ENCODE peak calls at places on chromosomes 7 and 10, in eight cellular contexts. M is neuronal stem cell, Z is stomach, K is tibial artery, P is fibroblast of lung, D is WERI-Rb-1, B is left lung, Y is GM12878. S is an unnamed sample.

GRCh38 chr10:72097448-72098300 is 9.3 kb upstream of the SPOCK2 start:
- DNase-seq in M (no peak), Z (peak; percentile 70), K (no peak), P (peak; percentile 98), D (no peak), B (no peak), Y (no peak), S (no peak)

GRCh38 chr10:43287056-43288007 is 20.5 kb upstream of the RASGEF1A start:
- DNase-seq in M (no peak), Z (peak; percentile 69), K (no peak), P (no peak), D (no peak), B (peak; percentile 87), Y (peak; percentile 27), S (no peak)

GRCh38 chr7:47327698-47328391 is 254.1 kb downstream of the TNS3 start:
- DNase-seq in M (peak; percentile 84), Z (peak; percentile 85), K (peak; percentile 95), P (peak; percentile 89), D (no peak), B (peak; percentile 91), Y (no peak), S (peak; percentile 31)

GRCh38 chr7:31192996-31193395 is 140.9 kb downstream of the ADCYAP1R1 start:
- DNase-seq in M (peak; percentile 71), Z (peak; percentile 73), K (no peak), P (peak; percentile 38), D (peak; percentile 85), B (peak; percentile 83), Y (no peak), S (peak; percentile 56)

GRCh38 chr10:5659702-5660528 is 6.5 kb downstream of the ASB13 start:
- DNase-seq in M (no peak), Z (peak; percentile 59), K (no peak), P (peak; percentile 59), D (no peak), B (peak; percentile 72), Y (no peak), S (peak; percentile 79)

GRCh38 chr7:155205368-155206285 is 92.1 kb upstream of the INSIG1 start:
- DNase-seq in M (no peak), Z (peak; percentile 64), K (peak; percentile 91), P (peak; percentile 100), D (no peak), B (peak; percentile 92), Y (peak; percentile 99), S (peak; percentile 91)

GRCh38 chr10:91022924-91023707 is 102.2 kb upstream of the ANKRD1 start:
- DNase-seq in M (no peak), Z (no peak), K (no peak), P (no peak), D (no peak), B (no peak), Y (no peak), S (no peak)

GRCh38 chr7:103660455-103661371 is 214.7 kb upstream of the SLC26A5 start:
- DNase-seq in M (peak; percentile 6), Z (no peak), K (no peak), P (peak; percentile 67), D (no peak), B (no peak), Y (no peak), S (no peak)

GRCh38 chr7:148422028-148422427 is 168.5 kb upstream of the C7orf33 start:
- DNase-seq in M (no peak), Z (no peak), K (no peak), P (no peak), D (no peak), B (no peak), Y (no peak), S (no peak)

GRCh38 chr7:130372813-130373212 is 7.5 kb upstream of the CPA1 start:
- DNase-seq in M (no peak), Z (no peak), K (peak; percentile 25), P (no peak), D (no peak), B (no peak), Y (no peak), S (no peak)

GRCh38 chr7:130369831-130370230 is 10.5 kb upstream of the CPA1 start:
- DNase-seq in M (no peak), Z (no peak), K (no peak), P (peak; percentile 38), D (no peak), B (no peak), Y (no peak), S (no peak)

GRCh38 chr7:130374507-130374906 is 5.8 kb upstream of the CPA1 start:
- DNase-seq in M (no peak), Z (no peak), K (no peak), P (no peak), D (no peak), B (no peak), Y (no peak), S (no peak)

GRCh38 chr7:130371059-130371458 is 9.2 kb upstream of the CPA1 start:
- DNase-seq in M (no peak), Z (peak; percentile 35), K (peak; percentile 82), P (peak; percentile 45), D (no peak), B (no peak), Y (no peak), S (no peak)

DNA sequence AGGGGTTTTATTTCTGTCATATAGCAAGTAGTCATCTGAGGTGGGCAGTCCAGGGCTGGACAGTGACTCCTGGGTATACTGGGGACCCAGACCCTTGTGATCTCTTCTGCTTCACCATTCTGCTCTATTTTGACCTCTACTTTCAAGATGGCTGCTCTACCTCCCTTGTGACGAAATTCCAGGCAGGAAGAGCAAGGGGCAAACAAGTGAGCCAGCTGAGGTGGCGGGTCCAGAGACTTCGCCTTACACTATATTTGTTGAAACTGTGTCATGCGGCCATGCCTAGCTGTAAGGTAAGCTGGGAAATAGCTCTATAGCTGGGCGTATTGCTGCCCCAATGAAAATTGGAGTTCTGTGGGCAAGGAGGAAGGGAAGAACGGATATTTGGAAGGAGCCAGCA is 7.9 kb upstream of the CPA1 start:
- DNase-seq in M (no peak), Z (no peak), K (peak; percentile 45), P (no peak), D (no peak), B (no peak), Y (no peak), S (no peak)
- H3K27ac ChIP-seq in M (no peak overlapping the region), Z (no peak overlapping the region), K (peak overlapping the region; percentile 94), P (peak overlapping the region; percentile 97), D (no peak overlapping the region), B (peak overlapping the region; percentile 81), Y (no peak overlapping the region), S (peak overlapping the region; percentile 59)

DNA sequence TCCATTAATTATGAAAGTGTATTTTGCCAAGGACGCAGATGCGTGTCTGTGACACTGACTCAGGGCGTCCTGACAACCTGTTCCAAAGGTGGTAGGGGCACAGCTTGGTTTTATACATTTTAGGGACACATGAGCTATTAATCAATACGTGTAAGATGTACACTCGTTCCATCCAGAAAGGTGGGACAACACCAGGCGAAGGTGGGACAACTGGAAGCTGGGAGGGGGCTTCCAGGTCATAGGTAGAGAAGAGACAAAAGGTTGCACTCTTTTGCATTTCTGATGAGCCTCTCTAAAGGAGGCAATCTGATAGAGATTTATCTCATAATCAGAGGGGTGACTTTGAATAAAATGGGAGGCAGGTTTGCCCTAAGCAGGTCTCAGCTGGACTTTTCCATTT is 82.7 kb upstream of the ZNF746 start:
- DNase-seq in M (no peak), Z (no peak), K (no peak), P (no peak), D (no peak), B (no peak), Y (no peak), S (no peak)
- H3K9me3 ChIP-seq in M (peaks cover 53% of the 10 kb centered on the region), Z (peaks cover 10% of the 10 kb centered on the region), K (peaks cover 19% of the 10 kb centered on the region), P (no peaks in the 10 kb centered on the region), D (peaks cover 26% of the 10 kb centered on the region), B (peaks cover 37% of the 10 kb centered on the region), Y (peaks cover 12% of the 10 kb centered on the region), S (peaks cover 18% of the 10 kb centered on the region)

DNA sequence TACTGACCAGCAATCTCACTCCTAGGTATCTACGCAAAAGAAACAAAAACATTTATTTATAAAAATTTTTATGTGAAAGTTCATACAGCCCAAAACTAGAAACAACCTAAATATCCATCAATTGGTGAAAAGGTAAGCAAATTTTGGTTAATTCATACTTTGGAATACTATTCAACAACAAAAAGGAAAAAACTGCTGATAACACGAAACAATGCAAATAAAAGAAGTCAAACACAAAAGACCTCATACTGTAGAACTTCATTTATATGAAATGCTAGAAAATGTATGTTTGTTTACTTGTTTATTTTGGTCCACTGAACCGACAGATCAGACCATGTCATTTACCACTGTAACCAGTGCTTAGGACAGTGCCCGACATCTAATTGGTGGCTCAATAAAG is 60.3 kb downstream of the USP6NL start:
- DNase-seq in M (no peak), Z (no peak), K (no peak), P (no peak), D (no peak), B (no peak), Y (no peak), S (no peak)
- H3K27ac ChIP-seq in M (no peak overlapping the region), Z (no peak overlapping the region), K (no peak overlapping the region), P (peak overlapping the region; percentile 34), D (no peak overlapping the region), B (no peak overlapping the region), Y (no peak overlapping the region), S (no peak overlapping the region)

GRCh38 chr10:59793924-59794323 is 40.7 kb upstream of the MRLN start:
- DNase-seq in M (no peak), Z (no peak), K (no peak), P (peak; percentile 39), D (no peak), B (no peak), Y (no peak), S (no peak)
- H3K9me3 ChIP-seq in M (no peaks in the 10 kb centered on the region), Z (no peaks in the 10 kb centered on the region), K (no peaks in the 10 kb centered on the region), P (no peaks in the 10 kb centered on the region), D (no peaks in the 10 kb centered on the region), B (no peaks in the 10 kb centered on the region), Y (no peaks in the 10 kb centered on the region), S (no peaks in the 10 kb centered on the region)

S was measured in Peyer's patch.